ENCODE peak calls at places on chromosomes 12 and 14, in five cellular contexts. S is stimulated activated CD4-positive, alpha-beta T cell treated with anti-CD3 and anti-CD28 coated beads, Interleukin-12 subunit alpha, Interleukin-12 subunit beta, amount 100 ng/mL, for 4 hours; G is right cardiac atrium; U is natural killer cell; P is EL. X is an unnamed sample.

GRCh38 chr14:102220031-102220430 is 80.3 kb downstream of the WDR20 start:
- DNase-seq in P (no peak), S (no peak), U (no peak), G (no peak), X (peak; percentile 66)

GRCh38 chr14:37172024-37172869 is at the start of gene SLC25A21:
- DNase-seq in S (peak; percentile 1), U (no peak), P (peak; percentile 82), G (peak; percentile 88), X (no peak)

GRCh38 chr14:104196461-104197180 is 58.2 kb downstream of the KIF26A start:
- DNase-seq in U (no peak), P (no peak), G (no peak), S (no peak), X (no peak)

GRCh38 chr12:1640630-1641234 is 11.7 kb downstream of the WNT5B start:
- DNase-seq in P (no peak), U (no peak), S (no peak), G (no peak), X (no peak)

GRCh38 chr12:28933864-28934527 is 215.1 kb upstream of the FAR2 start:
- DNase-seq in U (no peak), S (no peak), G (no peak), P (no peak), X (no peak)

GRCh38 chr12:121095544-121096198 is 37.0 kb upstream of the P2RX7 start:
- DNase-seq in G (peak; percentile 88), P (peak; percentile 70), U (peak; percentile 70), S (peak; percentile 75), X (peak; percentile 80)

GRCh38 chr12:3602488-3602887 is 111.5 kb downstream of the PRMT8 start:
- DNase-seq in S (no peak), P (no peak), U (no peak), G (no peak), X (no peak)

GRCh38 chr12:3928538-3929220 is 55.5 kb upstream of the PARP11 start:
- DNase-seq in G (no peak), U (no peak), P (no peak), S (no peak), X (no peak)

GRCh38 chr12:131674373-131674772 is 36.5 kb upstream of the SFSWAP start:
- DNase-seq in P (no peak), U (no peak), S (no peak), G (no peak), X (no peak)

GRCh38 chr12:12717586-12718381 is 616 bp downstream of the CDKN1B start:
- DNase-seq in U (no peak), P (no peak), G (peak; percentile 70), S (peak; percentile 14), X (no peak)

GRCh38 chr14:67883717-67884116 is 64.1 kb downstream of the RAD51B start:
- DNase-seq in S (no peak), U (no peak), G (no peak), P (peak; percentile 23), X (no peak)

GRCh38 chr12:15364221-15365170 is 42.2 kb downstream of the PTPRO start:
- DNase-seq in U (no peak), P (no peak), S (no peak), G (no peak), X (no peak)

GRCh38 chr12:92503029-92503931 is 199.5 kb upstream of the PLEKHG7 start:
- DNase-seq in G (no peak), U (no peak), P (no peak), S (no peak), X (no peak)

GRCh38 chr14:22648506-22648905 is 4.4 kb upstream of the OR6J1 start:
- DNase-seq in S (no peak), U (no peak), G (no peak), P (no peak), X (no peak)

GRCh38 chr12:113500662-113501435 is 29.2 kb upstream of the LHX5 start:
- DNase-seq in G (no peak), P (no peak), S (no peak), U (no peak), X (no peak)

GRCh38 chr14:91873476-91874265 is 6.3 kb upstream of the TC2N start:
- DNase-seq in S (no peak), P (no peak), G (no peak), U (peak; percentile 61), X (peak; percentile 46)

GRCh38 chr14:99213101-99213500 is 58.9 kb downstream of the BCL11B start:
- DNase-seq in P (no peak), U (no peak), S (no peak), G (no peak), X (no peak)

GRCh38 chr14:54566410-54567223 is at the start of gene SAMD4A:
- DNase-seq in S (peak; percentile 55), U (peak; percentile 28), P (peak; percentile 87), G (peak; percentile 93), X (peak; percentile 41)